ENCODE peak calls at places on chromosomes 5 and 9, in six cellular contexts. One of them, this sample, is unnamed.

GRCh38 chr5:65818592-65818991 is 96.6 kb downstream of the NLN start:
- DNase-seq in lung: no peak
- DNase-seq in foreskin fibroblast: no peak
- DNase-seq in GM06990: no peak
- DNase-seq in bronchial epithelial cell: no peak
- DNase-seq in GM12865: no peak
- DNase-seq in this sample: no peak

GRCh38 chr9:87500491-87500890 is 2.8 kb downstream of the DAPK1 start:
- DNase-seq in lung: no peak
- DNase-seq in foreskin fibroblast: no peak
- DNase-seq in GM06990: no peak
- DNase-seq in bronchial epithelial cell: no peak
- DNase-seq in GM12865: peak
- DNase-seq in this sample: no peak

GRCh38 chr9:35042081-35042604 is 30.3 kb downstream of the VCP start:
- DNase-seq in lung: no peak
- DNase-seq in foreskin fibroblast: peak
- DNase-seq in GM06990: no peak
- DNase-seq in bronchial epithelial cell: peak
- DNase-seq in GM12865: no peak
- DNase-seq in this sample: peak

GRCh38 chr5:31939151-31939550 is 235.0 kb downstream of the GOLPH3 start:
- DNase-seq in lung: no peak
- DNase-seq in foreskin fibroblast: no peak
- DNase-seq in GM06990: no peak
- DNase-seq in bronchial epithelial cell: peak
- DNase-seq in GM12865: no peak
- DNase-seq in this sample: peak

GRCh38 chr9:93945400-93946337 is 9.5 kb downstream of the BARX1 start:
- DNase-seq in lung: no peak
- DNase-seq in foreskin fibroblast: no peak
- DNase-seq in GM06990: no peak
- DNase-seq in bronchial epithelial cell: no peak
- DNase-seq in GM12865: no peak
- DNase-seq in this sample: no peak

GRCh38 chr5:155285673-155286072 is 272.1 kb downstream of the KIF4B start:
- DNase-seq in lung: no peak
- DNase-seq in foreskin fibroblast: no peak
- DNase-seq in GM06990: no peak
- DNase-seq in bronchial epithelial cell: no peak
- DNase-seq in GM12865: no peak
- DNase-seq in this sample: no peak

GRCh38 chr5:157874861-157875260 is 15.9 kb upstream of the CLINT1 start:
- DNase-seq in lung: no peak
- DNase-seq in foreskin fibroblast: no peak
- DNase-seq in GM06990: no peak
- DNase-seq in bronchial epithelial cell: no peak
- DNase-seq in GM12865: no peak
- DNase-seq in this sample: peak

GRCh38 chr9:92122061-92122460 is 6.8 kb upstream of the SPTLC1 start:
- DNase-seq in lung: no peak
- DNase-seq in foreskin fibroblast: peak
- DNase-seq in GM06990: no peak
- DNase-seq in bronchial epithelial cell: no peak
- DNase-seq in GM12865: no peak
- DNase-seq in this sample: no peak

GRCh38 chr9:136264046-136264802 is 18.6 kb upstream of the QSOX2 start:
- DNase-seq in lung: no peak
- DNase-seq in foreskin fibroblast: no peak
- DNase-seq in GM06990: no peak
- DNase-seq in bronchial epithelial cell: no peak
- DNase-seq in GM12865: no peak
- DNase-seq in this sample: no peak

GRCh38 chr9:94498801-94499454 is 56.0 kb upstream of the PCAT7 start:
- DNase-seq in lung: no peak
- DNase-seq in foreskin fibroblast: no peak
- DNase-seq in GM06990: no peak
- DNase-seq in bronchial epithelial cell: no peak
- DNase-seq in GM12865: no peak
- DNase-seq in this sample: no peak

GRCh38 chr9:27089706-27090105 is 19.3 kb upstream of the TEK start:
- DNase-seq in lung: no peak
- DNase-seq in foreskin fibroblast: no peak
- DNase-seq in GM06990: no peak
- DNase-seq in bronchial epithelial cell: no peak
- DNase-seq in GM12865: no peak
- DNase-seq in this sample: no peak

GRCh38 chr9:110088099-110088498 is 119.9 kb downstream of the C9orf152 start:
- DNase-seq in lung: no peak
- DNase-seq in foreskin fibroblast: peak
- DNase-seq in GM06990: no peak
- DNase-seq in bronchial epithelial cell: no peak
- DNase-seq in GM12865: peak
- DNase-seq in this sample: no peak

GRCh38 chr5:73673161-73673591 is 47.2 kb downstream of the ARHGEF28 start:
- DNase-seq in lung: no peak
- DNase-seq in foreskin fibroblast: peak
- DNase-seq in GM06990: no peak
- DNase-seq in bronchial epithelial cell: peak
- DNase-seq in GM12865: no peak
- DNase-seq in this sample: peak

GRCh38 chr5:77312411-77312810 is 101.9 kb downstream of the PDE8B start:
- DNase-seq in lung: no peak
- DNase-seq in foreskin fibroblast: peak
- DNase-seq in GM06990: no peak
- DNase-seq in bronchial epithelial cell: peak
- DNase-seq in GM12865: no peak
- DNase-seq in this sample: peak

GRCh38 chr5:154368041-154368800 is 77.6 kb upstream of the SAP30L start:
- DNase-seq in lung: peak
- DNase-seq in foreskin fibroblast: peak
- DNase-seq in GM06990: no peak
- DNase-seq in bronchial epithelial cell: peak
- DNase-seq in GM12865: no peak
- DNase-seq in this sample: peak

GRCh38 chr9:23526806-23527205 is 299.2 kb downstream of the ELAVL2 start:
- DNase-seq in lung: no peak
- DNase-seq in foreskin fibroblast: no peak
- DNase-seq in GM06990: no peak
- DNase-seq in bronchial epithelial cell: peak
- DNase-seq in GM12865: no peak
- DNase-seq in this sample: peak

GRCh38 chr9:36288057-36288456 is 29.8 kb upstream of the GNE start:
- DNase-seq in lung: no peak
- DNase-seq in foreskin fibroblast: no peak
- DNase-seq in GM06990: no peak
- DNase-seq in bronchial epithelial cell: no peak
- DNase-seq in GM12865: no peak
- DNase-seq in this sample: no peak

GRCh38 chr9:129040113-129040643 is 3.8 kb downstream of the MIGA2 start:
- DNase-seq in lung: no peak
- DNase-seq in foreskin fibroblast: no peak
- DNase-seq in GM06990: no peak
- DNase-seq in bronchial epithelial cell: no peak
- DNase-seq in GM12865: no peak
- DNase-seq in this sample: no peak

GRCh38 chr5:548256-548655 is 24.0 kb upstream of the SLC9A3 start:
- DNase-seq in lung: no peak
- DNase-seq in foreskin fibroblast: peak
- DNase-seq in GM06990: no peak
- DNase-seq in bronchial epithelial cell: no peak
- DNase-seq in GM12865: no peak
- DNase-seq in this sample: no peak

GRCh38 chr5:140672455-140673186 is 755 bp downstream of the DND1 start:
- DNase-seq in lung: no peak
- DNase-seq in foreskin fibroblast: peak
- DNase-seq in GM06990: peak
- DNase-seq in bronchial epithelial cell: no peak
- DNase-seq in GM12865: no peak
- DNase-seq in this sample: no peak

GRCh38 chr9:91891915-91892314 is 58.1 kb downstream of the ROR2 start:
- DNase-seq in lung: no peak
- DNase-seq in foreskin fibroblast: no peak
- DNase-seq in GM06990: no peak
- DNase-seq in bronchial epithelial cell: no peak
- DNase-seq in GM12865: no peak
- DNase-seq in this sample: no peak

GRCh38 chr5:112977440-112977861 is 853 bp downstream of the DCP2 start:
- DNase-seq in lung: no peak
- DNase-seq in foreskin fibroblast: no peak
- DNase-seq in GM06990: no peak
- DNase-seq in bronchial epithelial cell: no peak
- DNase-seq in GM12865: no peak
- DNase-seq in this sample: no peak

GRCh38 chr9:93297659-93298497 is 113.9 kb downstream of the WNK2 start:
- DNase-seq in lung: no peak
- DNase-seq in foreskin fibroblast: no peak
- DNase-seq in GM06990: no peak
- DNase-seq in bronchial epithelial cell: no peak
- DNase-seq in GM12865: no peak
- DNase-seq in this sample: no peak

DNA sequence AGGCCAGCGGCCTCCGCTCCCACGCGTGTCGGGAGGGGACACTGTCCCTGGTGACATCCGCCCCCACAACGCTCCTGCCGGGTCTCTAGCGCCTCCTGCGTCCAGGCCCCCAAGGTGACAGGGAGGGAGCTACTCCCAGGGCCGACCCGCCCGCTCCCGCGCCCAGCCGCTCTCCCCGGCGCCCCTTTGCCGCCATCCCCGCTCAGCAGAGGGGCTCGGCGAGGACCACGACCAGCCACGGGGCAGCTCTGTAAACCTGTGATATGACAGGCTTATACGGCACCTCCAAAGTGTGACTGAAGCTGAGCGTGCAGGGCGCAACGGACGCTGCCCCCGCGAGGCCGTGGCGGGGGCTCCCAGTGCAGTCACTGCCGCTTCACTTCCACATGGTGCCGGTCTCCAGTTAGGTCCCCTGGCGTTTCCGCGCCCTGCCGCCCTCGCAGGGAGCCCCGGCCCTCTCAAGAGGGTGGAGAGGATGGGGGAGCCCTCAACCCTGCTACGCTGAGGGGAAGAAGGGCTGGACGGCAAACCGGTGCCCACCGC is 978 bp upstream of the ADCY2 start:
- DNase-seq in lung: no peak
- DNase-seq in foreskin fibroblast: no peak
- DNase-seq in GM06990: no peak
- DNase-seq in bronchial epithelial cell: no peak
- DNase-seq in GM12865: no peak
- DNase-seq in this sample: no peak
- H3K4me3 ChIP-seq in lung: no peak
- H3K4me3 ChIP-seq in foreskin fibroblast: no peak
- H3K4me3 ChIP-seq in GM06990: no peak
- H3K4me3 ChIP-seq in bronchial epithelial cell: no peak
- H3K4me3 ChIP-seq in GM12865: no peak
- H3K4me3 ChIP-seq in this sample: no peak

GRCh38 chr5:90793183-90793582 is 234.6 kb downstream of the ADGRV1 start:
- DNase-seq in lung: no peak
- DNase-seq in foreskin fibroblast: peak
- DNase-seq in GM06990: no peak
- DNase-seq in bronchial epithelial cell: no peak
- DNase-seq in GM12865: no peak
- DNase-seq in this sample: no peak
- TF ChIP-seq CTCF in lung: no peak
- TF ChIP-seq CTCF in foreskin fibroblast: peak
- TF ChIP-seq CTCF in GM06990: no peak
- TF ChIP-seq CTCF in bronchial epithelial cell: no peak
- TF ChIP-seq CTCF in GM12865: no peak
- TF ChIP-seq CTCF in this sample: no peak

DNA sequence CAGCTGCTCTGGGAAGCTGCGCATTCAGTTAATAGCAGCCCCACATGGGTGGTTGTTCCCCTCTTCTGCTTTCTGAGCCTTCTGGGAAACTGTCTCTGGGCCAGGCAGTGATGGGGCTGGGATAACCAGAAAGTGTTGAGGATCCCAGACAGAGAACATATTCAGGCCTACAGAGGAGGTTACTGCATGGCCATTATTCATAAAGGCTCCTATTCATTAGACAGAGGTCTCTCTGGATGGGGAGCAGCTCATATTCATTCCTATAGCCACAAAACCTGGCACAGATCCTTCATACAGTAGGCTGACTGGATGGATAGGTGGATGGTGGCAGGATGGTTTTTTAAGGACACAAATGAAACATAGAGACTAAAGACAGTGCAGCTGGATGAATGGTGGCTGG is 76.3 kb downstream of the HSPA4 start:
- DNase-seq in lung: no peak
- DNase-seq in foreskin fibroblast: no peak
- DNase-seq in GM06990: no peak
- DNase-seq in bronchial epithelial cell: no peak
- DNase-seq in GM12865: no peak
- DNase-seq in this sample: no peak
- H3K4me3 ChIP-seq in lung: no peak
- H3K4me3 ChIP-seq in foreskin fibroblast: no peak
- H3K4me3 ChIP-seq in GM06990: no peak
- H3K4me3 ChIP-seq in bronchial epithelial cell: no peak
- H3K4me3 ChIP-seq in GM12865: no peak
- H3K4me3 ChIP-seq in this sample: no peak

DNA sequence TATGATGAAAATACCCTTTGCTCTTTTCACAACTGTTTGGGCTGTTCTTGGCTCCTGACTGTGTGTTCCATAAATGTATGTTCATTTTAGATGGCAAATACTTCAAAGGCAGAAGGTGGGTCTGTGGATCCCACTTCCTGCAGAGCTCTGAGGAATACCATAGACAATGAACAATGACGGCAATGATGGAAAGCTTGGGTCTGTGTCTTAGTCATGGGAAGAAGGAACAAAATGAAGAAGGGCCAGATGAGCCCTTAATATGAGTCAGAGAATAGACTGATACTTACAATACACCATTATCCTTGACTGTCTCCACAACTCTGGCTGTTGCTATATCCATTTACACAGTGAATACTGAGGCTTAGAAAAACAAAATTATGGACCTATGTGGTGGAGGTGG is 126.0 kb downstream of the SLIT3 start:
- DNase-seq in lung: no peak
- DNase-seq in foreskin fibroblast: no peak
- DNase-seq in GM06990: no peak
- DNase-seq in bronchial epithelial cell: no peak
- DNase-seq in GM12865: no peak
- DNase-seq in this sample: peak
- TF ChIP-seq CTCF in lung: no peak
- TF ChIP-seq CTCF in foreskin fibroblast: no peak
- TF ChIP-seq CTCF in GM06990: no peak
- TF ChIP-seq CTCF in bronchial epithelial cell: no peak
- TF ChIP-seq CTCF in GM12865: no peak
- TF ChIP-seq CTCF in this sample: no peak

This sample was measured in epithelial cell of esophagus.